ENCODE peak calls at places on chromosomes 4 and X, in ten cellular contexts. O is stomach, L is mammary epithelial cell, R is Panc1, W is PC-3, J is astrocyte of the cerebellum, P is IMR-90, Q is breast epithelium, U is AG10803, H is foreskin fibroblast. N is an unnamed sample.

GRCh38 chr4:56803473-56803872 is 18.0 kb downstream of the SPINK2 start:
- DNase-seq in O (no peak), L (peak; percentile 12), R (no peak), W (peak; percentile 15), J (no peak), P (no peak), Q (no peak), U (no peak), H (peak; percentile 52), N (no peak)

GRCh38 chr4:104693601-104694201 is 199.0 kb upstream of the CXXC4 start:
- DNase-seq in O (no peak), L (peak; percentile 21), R (no peak), W (peak; percentile 64), J (no peak), P (peak; percentile 21), Q (no peak), U (no peak), H (peak; percentile 2), N (peak; percentile 52)

GRCh38 chr4:107278791-107279481 is 242.8 kb upstream of the DKK2 start:
- DNase-seq in O (no peak), L (no peak), R (no peak), W (no peak), J (no peak), P (peak; percentile 58), Q (no peak), U (peak; percentile 14), H (peak; percentile 64), N (no peak)

GRCh38 chr4:89661490-89661889 is 175.5 kb downstream of the SNCA start:
- DNase-seq in O (no peak), L (peak; percentile 86), R (no peak), W (peak; percentile 36), J (peak; percentile 20), P (peak; percentile 38), Q (no peak), U (peak; percentile 47), H (peak; percentile 74), N (peak; percentile 86)

GRCh38 chrX:51182545-51182944 is 150.1 kb upstream of the NUDT10 start:
- DNase-seq in O (no peak), L (no peak), R (no peak), W (no peak), J (no peak), P (no peak), Q (no peak), U (no peak), H (no peak), N (no peak)

GRCh38 chrX:30657542-30658238 is 4.5 kb downstream of the GK start:
- DNase-seq in O (no peak), L (peak; percentile 79), R (no peak), W (peak; percentile 76), J (no peak), P (peak; percentile 69), Q (no peak), U (peak; percentile 33), H (peak; percentile 68), N (peak; percentile 84)

GRCh38 chr4:42720514-42720913 is 63.6 kb upstream of the ATP8A1 start:
- DNase-seq in O (no peak), L (no peak), R (no peak), W (no peak), J (no peak), P (no peak), Q (no peak), U (no peak), H (no peak), N (no peak)

GRCh38 chr4:176443646-176444409 is 124.1 kb downstream of the SPCS3 start:
- DNase-seq in O (no peak), L (peak; percentile 48), R (no peak), W (peak; percentile 22), J (peak; percentile 81), P (no peak), Q (no peak), U (peak; percentile 62), H (peak; percentile 45), N (peak; percentile 32)

GRCh38 chr4:81606796-81607550 is 135.3 kb upstream of the RASGEF1B start:
- DNase-seq in O (no peak), L (peak; percentile 38), R (no peak), W (peak; percentile 58), J (no peak), P (no peak), Q (no peak), U (no peak), H (peak; percentile 77), N (peak; percentile 11)

GRCh38 chrX:10166731-10167149 is 10.0 kb downstream of the CLCN4 start:
- DNase-seq in O (peak; percentile 37), L (peak; percentile 48), R (no peak), W (no peak), J (no peak), P (no peak), Q (no peak), U (no peak), H (no peak), N (no peak)

GRCh38 chr4:182653596-182653995 is 263.6 kb downstream of the DCTD start:
- DNase-seq in O (no peak), L (no peak), R (no peak), W (no peak), J (no peak), P (peak; percentile 75), Q (no peak), U (no peak), H (no peak), N (no peak)

DNA sequence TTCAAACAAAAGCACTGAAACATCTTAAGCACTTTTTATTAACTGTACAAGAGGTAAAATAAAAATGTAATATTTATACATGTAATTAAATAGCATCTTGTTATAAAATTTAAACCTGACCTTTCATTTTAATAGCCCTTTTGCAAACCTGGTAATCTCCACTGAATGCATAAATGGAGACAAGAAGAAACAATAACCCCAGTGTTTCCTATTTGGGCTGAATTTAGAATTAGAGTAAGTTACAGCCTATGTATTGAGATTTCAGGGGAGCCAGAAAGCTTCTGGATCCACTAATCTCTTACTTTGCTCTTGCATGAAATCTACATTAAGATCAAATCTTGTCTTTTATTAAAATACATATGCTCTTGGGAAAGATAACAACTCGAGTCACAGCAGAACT is 261.8 kb downstream of the ADGRL3 start:
- DNase-seq in O (no peak), L (no peak), R (no peak), W (no peak), J (no peak), P (no peak), Q (no peak), U (no peak), H (peak; percentile 2), N (no peak)
- H3K4me3 ChIP-seq in O (no peak overlapping the region), L (peak overlapping the region; percentile 1), R (no peak overlapping the region), W (peak overlapping the region; percentile 40), J (no peak overlapping the region), P (no peak overlapping the region), Q (no peak overlapping the region), U (no peak overlapping the region), H (no peak overlapping the region), N (no peak overlapping the region)

DNA sequence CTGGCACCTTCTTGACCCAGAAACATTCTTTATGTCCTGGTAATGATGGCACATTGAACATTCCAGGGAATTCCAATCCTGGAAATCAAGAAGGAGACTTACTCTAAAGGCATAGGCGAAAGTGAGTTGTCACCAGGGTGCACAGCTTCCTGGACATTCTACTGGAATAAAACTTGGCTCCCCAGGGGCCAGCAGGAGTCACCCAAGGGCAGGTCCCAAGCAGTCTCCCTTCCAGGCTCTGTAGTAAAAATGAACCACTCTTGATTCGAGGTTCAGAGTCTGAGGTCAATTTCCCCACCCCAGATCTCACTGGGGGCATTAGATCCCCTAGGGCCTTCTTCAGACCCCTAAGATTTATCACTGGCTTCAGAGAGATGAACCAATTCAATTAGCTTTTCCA is 338.7 kb upstream of the GATB start:
- DNase-seq in O (no peak), L (no peak), R (no peak), W (no peak), J (no peak), P (no peak), Q (no peak), U (no peak), H (no peak), N (no peak)
- TF ChIP-seq CTCF in O (no peak), L (peak; percentile 28), R (no peak), W (peak; percentile 16), J (no peak), P (no peak), Q (no peak), U (no peak), H (no peak), N (no peak)

DNA sequence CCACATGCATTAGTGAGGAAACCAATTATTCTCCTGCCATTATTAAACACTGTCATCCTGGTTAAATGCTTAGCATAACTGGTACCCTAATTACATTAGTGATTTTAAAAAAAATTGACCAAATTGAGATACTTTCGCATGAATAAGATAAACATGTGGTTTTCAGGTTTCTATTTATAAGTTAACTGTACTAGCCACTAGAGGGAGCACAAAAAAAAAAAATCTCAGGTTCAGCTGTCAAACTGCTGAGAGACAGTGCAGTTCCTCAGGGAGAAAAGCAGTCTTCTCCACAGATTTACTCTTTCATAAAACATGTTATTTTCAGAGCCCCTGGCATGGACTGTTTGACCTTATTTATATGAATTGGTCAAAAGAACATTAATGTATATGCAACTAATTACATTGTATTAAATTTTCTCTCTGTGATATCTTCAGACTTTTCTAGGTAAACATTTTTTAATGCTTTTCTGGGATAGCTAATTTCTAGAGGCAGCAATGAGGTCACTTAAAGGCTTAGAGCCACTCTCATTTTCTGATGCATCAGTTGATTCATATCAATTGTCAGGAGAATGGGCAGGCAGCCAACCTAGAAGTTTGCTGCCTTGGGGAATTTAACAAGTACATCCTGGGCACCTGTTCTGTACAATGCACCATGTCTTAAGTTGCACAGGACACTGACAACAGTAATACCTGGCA is 167.5 kb downstream of the CDS1 start:
- DNase-seq in O (no peak), L (peak; percentile 17), R (peak; percentile 24), W (peak; percentile 61), J (peak; percentile 50), P (peak; percentile 65), Q (no peak), U (peak; percentile 52), H (peak; percentile 67), N (peak; percentile 60)
- H3K4me3 ChIP-seq in O (no peak overlapping the region), L (no peak overlapping the region), R (no peak overlapping the region), W (no peak overlapping the region), J (no peak overlapping the region), P (no peak overlapping the region), Q (no peak overlapping the region), U (no peak overlapping the region), H (no peak overlapping the region), N (no peak overlapping the region)

GRCh38 chr4:77433102-77433733 is 172.4 kb upstream of the CXCL13 start:
- DNase-seq in O (no peak), L (peak; percentile 44), R (peak; percentile 13), W (peak; percentile 62), J (peak; percentile 18), P (peak; percentile 2), Q (no peak), U (peak; percentile 12), H (peak; percentile 50), N (peak; percentile 61)

GRCh38 chr4:77430847-77431246 is 174.8 kb upstream of the CXCL13 start:
- DNase-seq in O (no peak), L (no peak), R (no peak), W (no peak), J (no peak), P (no peak), Q (no peak), U (no peak), H (no peak), N (no peak)

GRCh38 chr4:77434299-77435092 is 171.1 kb upstream of the CXCL13 start:
- DNase-seq in O (no peak), L (no peak), R (no peak), W (no peak), J (no peak), P (no peak), Q (no peak), U (no peak), H (no peak), N (no peak)

GRCh38 chr4:77437079-77437478 is 168.5 kb upstream of the CXCL13 start:
- DNase-seq in O (no peak), L (no peak), R (no peak), W (no peak), J (no peak), P (no peak), Q (no peak), U (no peak), H (no peak), N (no peak)

GRCh38 chr4:77432702-77433101 is 172.9 kb upstream of the CXCL13 start:
- DNase-seq in O (no peak), L (no peak), R (no peak), W (peak; percentile 29), J (no peak), P (no peak), Q (no peak), U (no peak), H (no peak), N (peak; percentile 18)
- TF ChIP-seq CTCF in O (no peak), L (peak; percentile 27), R (no peak), W (peak; percentile 25), J (no peak), P (no peak), Q (no peak), U (peak; percentile 8), H (no peak), N (no peak)

N was measured in epithelial cell of esophagus.